ENCODE peak calls at places on chromosomes 2 and 18, in six cellular contexts. One of them, this sample, is unnamed.

GRCh38 chr2:46366675-46367067 is 69.5 kb downstream of the EPAS1 start:
- DNase-seq in activated naive CD4-positive, alpha-beta T cell treated with anti-CD3 and anti-CD28 coated beads, Interleukin-2, amount 10 ng/mL, durations not matched to agents 7 days and 5 days: no peak
- DNase-seq in cardiac muscle cell: no peak
- DNase-seq in AG04450: no peak
- DNase-seq in heart left ventricle: no peak
- DNase-seq in midbrain: no peak
- DNase-seq in this sample: no peak

GRCh38 chr18:74834424-74835309 is 237.0 kb downstream of the ZNF407 start:
- DNase-seq in activated naive CD4-positive, alpha-beta T cell treated with anti-CD3 and anti-CD28 coated beads, Interleukin-2, amount 10 ng/mL, durations not matched to agents 7 days and 5 days: no peak
- DNase-seq in cardiac muscle cell: no peak
- DNase-seq in AG04450: no peak
- DNase-seq in heart left ventricle: no peak
- DNase-seq in midbrain: no peak
- DNase-seq in this sample: no peak

GRCh38 chr2:219836647-219837177 is 209.3 kb downstream of the SLC4A3 start:
- DNase-seq in activated naive CD4-positive, alpha-beta T cell treated with anti-CD3 and anti-CD28 coated beads, Interleukin-2, amount 10 ng/mL, durations not matched to agents 7 days and 5 days: no peak
- DNase-seq in cardiac muscle cell: peak; percentile 29
- DNase-seq in AG04450: no peak
- DNase-seq in heart left ventricle: no peak
- DNase-seq in midbrain: no peak
- DNase-seq in this sample: peak; percentile 20

GRCh38 chr2:214341636-214342035 is 69.2 kb upstream of the VWC2L start:
- DNase-seq in activated naive CD4-positive, alpha-beta T cell treated with anti-CD3 and anti-CD28 coated beads, Interleukin-2, amount 10 ng/mL, durations not matched to agents 7 days and 5 days: no peak
- DNase-seq in cardiac muscle cell: no peak
- DNase-seq in AG04450: no peak
- DNase-seq in heart left ventricle: no peak
- DNase-seq in midbrain: no peak
- DNase-seq in this sample: no peak

GRCh38 chr2:223012291-223012690 is 39.7 kb upstream of the KCNE4 start:
- DNase-seq in activated naive CD4-positive, alpha-beta T cell treated with anti-CD3 and anti-CD28 coated beads, Interleukin-2, amount 10 ng/mL, durations not matched to agents 7 days and 5 days: no peak
- DNase-seq in cardiac muscle cell: no peak
- DNase-seq in AG04450: no peak
- DNase-seq in heart left ventricle: no peak
- DNase-seq in midbrain: no peak
- DNase-seq in this sample: no peak

GRCh38 chr2:149989447-149990063 is 402.0 kb upstream of the MMADHC start:
- DNase-seq in activated naive CD4-positive, alpha-beta T cell treated with anti-CD3 and anti-CD28 coated beads, Interleukin-2, amount 10 ng/mL, durations not matched to agents 7 days and 5 days: no peak
- DNase-seq in cardiac muscle cell: no peak
- DNase-seq in AG04450: peak; percentile 21
- DNase-seq in heart left ventricle: no peak
- DNase-seq in midbrain: no peak
- DNase-seq in this sample: no peak

GRCh38 chr18:33839452-33840225 is 261.6 kb downstream of the ASXL3 start:
- DNase-seq in activated naive CD4-positive, alpha-beta T cell treated with anti-CD3 and anti-CD28 coated beads, Interleukin-2, amount 10 ng/mL, durations not matched to agents 7 days and 5 days: no peak
- DNase-seq in cardiac muscle cell: peak; percentile 61
- DNase-seq in AG04450: no peak
- DNase-seq in heart left ventricle: no peak
- DNase-seq in midbrain: peak; percentile 41
- DNase-seq in this sample: peak; percentile 16

GRCh38 chr18:34595673-34596072 is 114.4 kb upstream of the DTNA start:
- DNase-seq in activated naive CD4-positive, alpha-beta T cell treated with anti-CD3 and anti-CD28 coated beads, Interleukin-2, amount 10 ng/mL, durations not matched to agents 7 days and 5 days: no peak
- DNase-seq in cardiac muscle cell: peak; percentile 27
- DNase-seq in AG04450: peak; percentile 8
- DNase-seq in heart left ventricle: no peak
- DNase-seq in midbrain: peak; percentile 11
- DNase-seq in this sample: no peak

GRCh38 chr2:173982918-173983317 is 17.7 kb upstream of the SP3 start:
- DNase-seq in activated naive CD4-positive, alpha-beta T cell treated with anti-CD3 and anti-CD28 coated beads, Interleukin-2, amount 10 ng/mL, durations not matched to agents 7 days and 5 days: no peak
- DNase-seq in cardiac muscle cell: peak; percentile 80
- DNase-seq in AG04450: no peak
- DNase-seq in heart left ventricle: peak; percentile 59
- DNase-seq in midbrain: peak; percentile 35
- DNase-seq in this sample: peak; percentile 69

GRCh38 chr2:170550501-170550900 is 164.6 kb upstream of the SP5 start:
- DNase-seq in activated naive CD4-positive, alpha-beta T cell treated with anti-CD3 and anti-CD28 coated beads, Interleukin-2, amount 10 ng/mL, durations not matched to agents 7 days and 5 days: no peak
- DNase-seq in cardiac muscle cell: no peak
- DNase-seq in AG04450: no peak
- DNase-seq in heart left ventricle: no peak
- DNase-seq in midbrain: no peak
- DNase-seq in this sample: no peak

GRCh38 chr18:13661051-13661778 is 65.1 kb downstream of the FAM210A start:
- DNase-seq in activated naive CD4-positive, alpha-beta T cell treated with anti-CD3 and anti-CD28 coated beads, Interleukin-2, amount 10 ng/mL, durations not matched to agents 7 days and 5 days: no peak
- DNase-seq in cardiac muscle cell: no peak
- DNase-seq in AG04450: no peak
- DNase-seq in heart left ventricle: no peak
- DNase-seq in midbrain: no peak
- DNase-seq in this sample: no peak

GRCh38 chr2:102301867-102302362 is 9.4 kb upstream of the IL1RL1 start:
- DNase-seq in activated naive CD4-positive, alpha-beta T cell treated with anti-CD3 and anti-CD28 coated beads, Interleukin-2, amount 10 ng/mL, durations not matched to agents 7 days and 5 days: peak; percentile 63
- DNase-seq in cardiac muscle cell: peak; percentile 80
- DNase-seq in AG04450: no peak
- DNase-seq in heart left ventricle: no peak
- DNase-seq in midbrain: no peak
- DNase-seq in this sample: no peak

This sample was measured in HFF-Myc.